ENCODE peak calls at places on chromosomes 13 and 19, in six cellular contexts. S is activated CD4-positive, alpha-beta T cell treated with anti-CD3 and anti-CD28 coated beads, Interleukin-2, amount 50 U/mL, for 1 hour; W is psoas muscle; E is non-pigmented ciliary epithelial cell; P is activated T-cell treated with anti-CD3 and anti-CD28 coated beads for 48 hours; V is HuH-7.5. Q is an unnamed sample.
A peak's percentile ranks its signal among the peaks of the same experiment; 100 is the strongest.

GRCh38 chr13:76512676-76513277 is 373.4 kb downstream of the KCTD12 start:
- DNase-seq in S (no peak), W (no peak), E (peak; percentile 97), P (no peak), V (no peak), Q (no peak)

GRCh38 chr19:4088975-4089374 is 22.3 kb upstream of the ZBTB7A start:
- DNase-seq in S (peak; percentile 25), W (no peak), E (no peak), P (no peak), V (no peak), Q (peak; percentile 65)

GRCh38 chr13:65597839-65598818 is 1632.0 kb downstream of the PCDH9 start:
- DNase-seq in S (no peak), W (no peak), E (peak; percentile 65), P (no peak), V (no peak), Q (no peak)

GRCh38 chr13:27334774-27335490 is 64.3 kb downstream of the RASL11A start:
- DNase-seq in S (no peak), W (no peak), E (no peak), P (no peak), V (no peak), Q (no peak)

GRCh38 chr19:3710265-3710812 is 2.2 kb downstream of the TJP3 start:
- DNase-seq in S (no peak), W (peak; percentile 76), E (no peak), P (no peak), V (peak; percentile 86), Q (no peak)

GRCh38 chr13:47039106-47039505 is 142.3 kb upstream of the HTR2A start:
- DNase-seq in S (no peak), W (no peak), E (peak; percentile 71), P (no peak), V (no peak), Q (no peak)

GRCh38 chr13:29855009-29855408 is 4.6 kb upstream of the UBL3 start:
- DNase-seq in S (no peak), W (no peak), E (no peak), P (no peak), V (no peak), Q (no peak)

GRCh38 chr13:104015646-104016396 is 949.6 kb upstream of the SLC10A2 start:
- DNase-seq in S (no peak), W (no peak), E (peak; percentile 89), P (no peak), V (no peak), Q (no peak)

GRCh38 chr13:67341406-67341805 is 111.3 kb upstream of the PCDH9 start:
- DNase-seq in S (no peak), W (no peak), E (no peak), P (no peak), V (no peak), Q (no peak)

GRCh38 chr13:109999659-110000533 is 213.5 kb upstream of the IRS2 start:
- DNase-seq in S (no peak), W (no peak), E (no peak), P (no peak), V (no peak), Q (no peak)

GRCh38 chr19:8487137-8487851 is 15.1 kb downstream of the PRAM1 start:
- DNase-seq in S (peak; percentile 52), W (no peak), E (no peak), P (peak; percentile 45), V (no peak), Q (no peak)

GRCh38 chr13:43934273-43934672 is 54.6 kb downstream of the LACC1 start:
- DNase-seq in S (no peak), W (no peak), E (no peak), P (no peak), V (no peak), Q (no peak)

GRCh38 chr19:495440-496332 is 600 bp upstream of the MADCAM1 start:
- DNase-seq in S (peak; percentile 42), W (peak; percentile 54), E (no peak), P (peak; percentile 73), V (peak; percentile 79), Q (no peak)

GRCh38 chr19:48617146-48617937 is 1.6 kb downstream of the RPL18 start:
- DNase-seq in S (no peak), W (no peak), E (no peak), P (no peak), V (no peak), Q (no peak)

GRCh38 chr19:37936166-37936565 is 29.2 kb downstream of the SIPA1L3 start:
- DNase-seq in S (no peak), W (no peak), E (no peak), P (no peak), V (peak; percentile 47), Q (no peak)

GRCh38 chr19:8615813-8616596 is 5.5 kb upstream of the ADAMTS10 start:
- DNase-seq in S (peak; percentile 64), W (peak; percentile 59), E (no peak), P (peak; percentile 49), V (peak; percentile 89), Q (peak; percentile 64)

GRCh38 chr19:13396256-13397080 is 109.8 kb downstream of the CACNA1A start:
- DNase-seq in S (no peak), W (no peak), E (no peak), P (no peak), V (no peak), Q (no peak)

GRCh38 chr19:3124630-3125029 is 11.2 kb upstream of the GNA15 start:
- DNase-seq in S (no peak), W (peak; percentile 17), E (no peak), P (no peak), V (no peak), Q (no peak)

GRCh38 chr19:4043410-4043809 is 23.3 kb downstream of the ZBTB7A start:
- DNase-seq in S (no peak), W (no peak), E (no peak), P (no peak), V (no peak), Q (peak; percentile 39)

GRCh38 chr19:32581704-32582164 is 744 bp downstream of the PDCD5 start:
- DNase-seq in S (no peak), W (peak; percentile 60), E (no peak), P (peak; percentile 7), V (peak; percentile 40), Q (no peak)

GRCh38 chr13:108266316-108266936 is 3.1 kb upstream of the TNFSF13B start:
- DNase-seq in S (no peak), W (no peak), E (no peak), P (no peak), V (no peak), Q (no peak)

GRCh38 chr13:75723927-75724326 is 87.8 kb downstream of the LMO7 start:
- DNase-seq in S (no peak), W (no peak), E (no peak), P (no peak), V (no peak), Q (no peak)

GRCh38 chr19:584240-585001 is 5.3 kb upstream of the HCN2 start:
- DNase-seq in S (peak; percentile 64), W (peak; percentile 82), E (no peak), P (peak; percentile 69), V (peak; percentile 96), Q (peak; percentile 89)

GRCh38 chr19:21604351-21604926 is 99.0 kb downstream of the ZNF429 start:
- DNase-seq in S (no peak), W (no peak), E (peak; percentile 8), P (no peak), V (no peak), Q (no peak)

GRCh38 chr19:41792513-41793413 is 3.6 kb upstream of the CEACAM3 start:
- DNase-seq in S (peak; percentile 41), W (peak; percentile 58), E (no peak), P (peak; percentile 48), V (peak; percentile 40), Q (peak; percentile 48)

GRCh38 chr19:16542894-16543498 is 759 bp upstream of the CHERP start:
- DNase-seq in S (no peak), W (no peak), E (no peak), P (no peak), V (no peak), Q (no peak)

GRCh38 chr13:30584332-30584731 is 33.4 kb upstream of the USPL1 start:
- DNase-seq in S (no peak), W (no peak), E (no peak), P (no peak), V (no peak), Q (no peak)

GRCh38 chr13:47252627-47253026 is 355.8 kb upstream of the HTR2A start:
- DNase-seq in S (no peak), W (no peak), E (no peak), P (no peak), V (no peak), Q (no peak)

GRCh38 chr19:54172764-54173699 is at the start of gene TMC4:
- DNase-seq in S (no peak), W (no peak), E (no peak), P (no peak), V (peak; percentile 66), Q (no peak)

Q was measured in GM13977.